ENCODE peak calls at places on chromosomes 4 and X, in ten cellular contexts. I is colonic mucosa; B is psoas muscle; U is endodermal cell; K is cardiac muscle cell; C is trophoblast cell; N is aorta; F is CD8-positive, alpha-beta T cell; G is pancreas; E is body of pancreas. R is an unnamed sample. For H3K4me1, the result is how much of the 10 kb centered on the place peaks cover.

GRCh38 chr4:3598695-3599227 is 66.5 kb upstream of the LRPAP1 start:
- DNase-seq in C (no peak), U (no peak), E (no peak), B (no peak), F (no peak), N (peak), K (no peak), G (no peak), I (no peak), R (no peak)

GRCh38 chr4:160235771-160236170 is 1132.9 kb downstream of the RAPGEF2 start:
- DNase-seq in B (no peak), I (no peak), C (no peak), U (no peak), N (no peak), E (no peak), K (no peak), F (no peak), G (no peak), R (no peak)

GRCh38 chr4:156298230-156298629 is 344.6 kb upstream of the CTSO start:
- DNase-seq in I (no peak), K (peak), N (no peak), E (no peak), F (no peak), U (no peak), G (no peak), C (peak), B (no peak), R (no peak)

GRCh38 chr4:75512336-75513211 is 1.6 kb downstream of the RCHY1 start:
- DNase-seq in G (no peak), F (no peak), B (no peak), I (no peak), E (no peak), K (peak), C (peak), N (no peak), U (peak), R (no peak)

GRCh38 chr4:113951263-113951662 is 28.2 kb downstream of the ARSJ start:
- DNase-seq in B (no peak), F (no peak), C (no peak), E (no peak), U (no peak), N (no peak), G (no peak), K (peak), I (peak), R (no peak)

GRCh38 chrX:21479695-21480280 is 105.6 kb downstream of the CNKSR2 start:
- DNase-seq in F (no peak), E (no peak), C (peak), N (no peak), U (peak), G (no peak), B (no peak), K (peak), I (no peak), R (no peak)

GRCh38 chrX:23904096-23904495 is 3.6 kb downstream of the APOO start:
- DNase-seq in N (no peak), I (no peak), U (peak), K (peak), E (no peak), C (no peak), G (no peak), F (no peak), B (no peak), R (no peak)

GRCh38 chr4:77818667-77819408 is at the start of gene CNOT6L:
- DNase-seq in G (peak), E (peak), N (peak), U (peak), C (peak), F (peak), K (peak), I (peak), B (peak), R (peak)

GRCh38 chr4:166972071-166972470 is 262.2 kb downstream of the SPOCK3 start:
- DNase-seq in F (no peak), K (peak), C (no peak), U (no peak), E (no peak), B (no peak), I (no peak), N (no peak), G (no peak), R (no peak)

GRCh38 chr4:186621959-186622553 is 66.7 kb upstream of the MTNR1A start:
- DNase-seq in I (no peak), U (no peak), B (no peak), G (no peak), K (peak), E (no peak), C (peak), F (no peak), N (no peak), R (no peak)

GRCh38 chrX:121000589-121000988 is 15.0 kb upstream of the CT47A1 start:
- DNase-seq in F (no peak), C (peak), B (no peak), G (no peak), N (no peak), E (no peak), I (no peak), U (no peak), K (peak), R (no peak)

GRCh38 chr4:10336471-10336870 is 120.8 kb downstream of the ZNF518B start:
- DNase-seq in U (no peak), B (no peak), G (no peak), I (no peak), K (no peak), N (no peak), E (no peak), C (peak), F (no peak), R (no peak)

GRCh38 chr4:85603437-85604336 is 128.7 kb downstream of the ARHGAP24 start:
- DNase-seq in C (peak), K (peak), I (no peak), N (no peak), U (no peak), E (no peak), G (no peak), F (no peak), B (no peak), R (no peak)

GRCh38 chr4:83548151-83548905 is 12.4 kb downstream of the GPAT3 start:
- DNase-seq in I (peak), U (peak), K (peak), N (peak), G (peak), F (no peak), C (peak), B (peak), E (peak), R (peak)

GRCh38 chrX:9503261-9503660 is 38.4 kb downstream of the TBL1X start:
- DNase-seq in E (no peak), U (no peak), N (no peak), C (no peak), F (no peak), K (no peak), B (no peak), G (no peak), I (no peak), R (no peak)

GRCh38 chr4:99634742-99635360 is 22.8 kb downstream of the C4orf54 start:
- DNase-seq in G (no peak), C (no peak), K (no peak), I (no peak), B (no peak), E (no peak), F (no peak), U (no peak), N (no peak), R (no peak)

GRCh38 chr4:111697176-111697962 is 447.9 kb upstream of the FAM241A start:
- DNase-seq in I (no peak), F (no peak), N (no peak), E (no peak), K (no peak), U (no peak), B (no peak), C (no peak), G (no peak), R (no peak)

GRCh38 chr4:62544428-62544827 is 1344.3 kb downstream of the ADGRL3 start:
- DNase-seq in U (no peak), G (no peak), C (no peak), E (no peak), F (no peak), I (no peak), N (no peak), B (no peak), K (peak), R (no peak)

GRCh38 chr4:144340931-144341330 is 200.4 kb upstream of the GYPA start:
- DNase-seq in B (no peak), C (no peak), K (no peak), U (no peak), E (no peak), N (no peak), G (no peak), F (no peak), I (no peak), R (no peak)

GRCh38 chrX:23902419-23902818 is 5.3 kb downstream of the APOO start:
- DNase-seq in U (no peak), K (peak), I (no peak), N (no peak), E (no peak), G (no peak), C (peak), B (no peak), F (no peak), R (no peak)

GRCh38 chr4:184817494-184818215 is 8.1 kb downstream of the ACSL1 start:
- DNase-seq in B (no peak), N (no peak), K (no peak), E (no peak), F (no peak), I (no peak), G (no peak), C (no peak), U (no peak), R (no peak)

GRCh38 chr4:104989363-104989762 is 157.3 kb upstream of the TET2 start:
- DNase-seq in G (peak), N (no peak), I (no peak), E (no peak), K (peak), B (no peak), C (no peak), F (no peak), U (no peak), R (no peak)

GRCh38 chr4:86957214-86957613 is 22.4 kb downstream of the AFF1 start:
- DNase-seq in N (no peak), K (peak), F (no peak), C (peak), U (no peak), G (no peak), B (no peak), I (no peak), E (no peak), R (no peak)

GRCh38 chr4:22179124-22179874 is 230.7 kb upstream of the KCNIP4 start:
- DNase-seq in U (no peak), B (no peak), E (no peak), K (peak), G (no peak), N (no peak), F (no peak), C (no peak), I (no peak), R (no peak)

DNA sequence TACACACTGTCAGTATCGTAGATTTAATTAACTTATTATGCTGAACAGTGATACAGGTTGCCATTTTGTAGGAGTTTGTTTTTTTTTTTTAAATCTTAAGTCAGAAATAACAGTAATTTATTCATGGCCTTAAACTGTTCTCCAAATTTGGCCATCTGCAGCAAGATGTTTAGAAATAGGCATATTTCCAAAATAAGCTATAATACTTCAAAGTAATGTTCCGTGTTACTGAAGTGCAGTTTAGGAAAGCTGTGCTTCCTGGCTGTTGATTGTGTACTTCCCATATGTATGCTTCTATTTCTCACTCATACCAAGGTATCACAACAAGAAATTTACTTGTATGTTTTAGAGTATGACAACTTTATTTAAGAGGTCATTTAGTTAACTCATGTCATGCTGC is 28.9 kb downstream of the CPEB2 start:
- DNase-seq in K (no peak), G (no peak), N (no peak), F (no peak), B (no peak), E (no peak), C (no peak), U (no peak), I (no peak), R (no peak)
- H3K4me1 ChIP-seq in K (under half), G (under half), N (under half), F (under half), B (under half), E (under half), C (under half), U (under half), I (under half), R (under half)

DNA sequence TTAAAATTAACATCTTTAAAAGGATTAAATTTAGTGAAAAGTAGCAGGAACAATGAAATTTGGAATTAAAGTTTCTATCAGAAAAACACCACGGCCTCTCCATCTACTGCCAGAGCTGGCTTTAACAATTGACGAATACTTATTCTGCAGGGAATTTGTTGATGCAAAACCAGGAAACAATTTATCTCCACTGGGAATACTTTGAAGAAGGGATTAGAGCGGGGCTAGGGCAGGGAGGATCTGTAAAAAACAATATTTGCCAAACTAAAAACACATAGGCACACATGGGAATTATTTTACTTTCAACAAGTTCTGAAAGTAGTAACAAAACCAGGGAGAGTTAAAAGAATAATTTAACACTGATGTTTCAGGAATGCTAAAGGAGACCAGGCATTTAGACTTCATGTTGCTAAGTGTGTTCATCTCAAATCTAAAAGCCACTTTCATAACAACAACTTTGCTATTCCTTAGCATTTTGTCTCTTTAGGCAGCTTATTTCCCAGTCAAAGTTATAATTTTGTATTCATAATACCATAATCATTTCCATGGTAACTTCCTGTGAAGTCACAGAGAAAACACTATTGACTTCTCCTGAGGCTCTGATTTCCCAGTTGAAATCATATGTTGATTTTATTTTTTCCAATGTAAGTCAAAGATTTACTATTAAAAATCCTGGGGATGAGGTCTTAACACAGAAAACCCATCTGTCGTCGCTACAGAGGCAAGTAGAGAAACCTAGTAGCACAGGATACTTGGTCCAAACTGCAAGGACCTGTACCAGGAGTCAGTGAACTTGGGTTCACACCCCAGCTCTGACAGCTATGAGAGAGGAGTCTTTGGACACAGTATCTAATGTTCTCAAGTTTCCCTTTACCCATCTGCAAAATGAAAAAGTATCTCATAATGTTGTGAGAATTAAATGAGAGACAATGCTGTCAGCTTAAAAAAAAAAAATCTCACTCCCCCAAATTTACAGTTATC is 69.3 kb downstream of the SH3RF1 start:
- DNase-seq in B (no peak), F (no peak), G (no peak), I (no peak), U (no peak), N (no peak), E (no peak), C (no peak), K (peak), R (no peak)
- H3K4me1 ChIP-seq in B (under half), F (under half), G (under half), I (under half), U (under half), N (under half), E (under half), C (under half), K (under half), R (under half)

DNA sequence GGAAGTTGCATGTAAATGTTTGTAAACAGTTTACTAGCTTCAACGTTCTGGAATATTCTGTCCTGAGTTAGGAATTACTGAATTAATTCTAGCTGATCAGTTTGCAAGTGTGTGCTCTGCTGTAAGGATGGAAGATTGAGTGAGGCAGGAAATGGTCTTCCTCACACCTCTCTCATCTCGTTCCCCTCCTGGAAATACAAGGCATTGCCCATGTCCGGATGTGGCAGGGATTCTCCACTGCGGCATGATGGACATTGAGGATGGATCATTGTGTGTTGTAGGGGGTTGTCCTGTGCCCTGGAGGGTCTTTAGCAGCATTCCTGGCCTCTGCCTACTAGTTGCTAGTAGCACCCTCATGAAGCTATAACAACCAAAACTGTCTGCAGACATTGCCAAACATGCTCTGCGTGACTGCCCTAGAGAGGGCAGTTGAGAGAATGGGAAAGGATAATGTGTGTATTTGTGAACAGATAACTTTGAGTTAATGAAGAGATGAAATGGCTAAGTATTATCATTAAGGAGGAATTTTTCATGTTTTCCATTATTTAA is 12.6 kb downstream of the CA5B start:
- DNase-seq in C (no peak), E (no peak), F (no peak), B (no peak), N (no peak), U (no peak), I (no peak), G (no peak), K (no peak), R (no peak)
- H3K4me1 ChIP-seq in C (under half), E (under half), F (half or more), B (under half), N (under half), U (under half), I (under half), G (under half), K (under half), R (under half)

GRCh38 chr4:182207806-182208483 is 35.3 kb upstream of the TENM3 start:
- DNase-seq in U (no peak), I (no peak), K (peak), C (peak), B (no peak), N (no peak), G (no peak), E (no peak), F (no peak), R (no peak)

GRCh38 chr4:182205293-182205692 is 37.9 kb upstream of the TENM3 start:
- DNase-seq in B (no peak), E (no peak), F (no peak), C (no peak), G (no peak), U (no peak), N (no peak), I (no peak), K (no peak), R (no peak)

GRCh38 chr4:182204042-182204441 is 39.2 kb upstream of the TENM3 start:
- DNase-seq in G (no peak), B (no peak), U (no peak), N (no peak), E (no peak), C (peak), K (peak), F (no peak), I (no peak), R (no peak)

GRCh38 chr4:182206916-182207315 is 36.3 kb upstream of the TENM3 start:
- DNase-seq in U (no peak), B (no peak), E (no peak), N (no peak), I (no peak), K (peak), G (no peak), F (no peak), C (peak), R (no peak)

DNA sequence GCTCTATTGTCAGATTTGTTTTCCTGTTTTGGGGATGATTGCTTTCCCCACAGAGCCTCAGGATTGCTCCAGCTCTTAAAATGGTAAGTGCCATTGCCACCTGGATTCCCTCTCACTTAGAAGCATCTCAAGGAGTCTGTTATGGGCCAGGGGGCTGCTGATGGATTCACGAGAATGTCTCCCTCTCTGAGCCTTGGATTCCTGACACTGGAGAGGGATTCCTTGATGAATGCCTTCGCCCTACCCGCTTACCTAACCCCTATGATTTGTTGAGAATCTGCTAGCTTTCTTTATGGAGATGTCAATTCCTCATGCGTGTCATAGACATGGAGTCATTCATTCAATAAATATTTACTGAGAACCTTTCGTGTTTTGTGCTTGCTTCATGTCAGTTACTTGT is 36.9 kb upstream of the TENM3 start:
- DNase-seq in K (no peak), I (no peak), B (no peak), C (peak), E (no peak), U (no peak), N (no peak), F (no peak), G (no peak), R (no peak)
- H3K4me1 ChIP-seq in K (under half), I (under half), B (under half), C (under half), E (under half), U (under half), N (under half), F (under half), G (under half), R (under half)

R was measured in right lobe of liver.